ENCODE peak calls at places on chromosomes 1 and 21, in seven cellular contexts. A is GM13977, R is Calu3, F is sigmoid colon, I is astrocyte of the cerebellum, S is tibial nerve, L is astrocyte of the spinal cord. P is an unnamed sample.
A peak's percentile ranks its signal among the peaks of the same experiment; 100 is the strongest.

GRCh38 chr1:177451191-177451590 is 280.4 kb downstream of the BRINP2 start:
- DNase-seq in S (no peak), F (no peak), A (no peak), I (no peak), L (no peak), R (no peak), P (no peak)

GRCh38 chr21:42043201-42043895 is 27.8 kb upstream of the UMODL1 start:
- DNase-seq in A (no peak), R (no peak), F (no peak), I (no peak), S (no peak), L (no peak), P (no peak)

GRCh38 chr1:214666674-214667073 is 63.7 kb downstream of the CENPF start:
- DNase-seq in L (no peak), R (no peak), A (no peak), I (no peak), F (no peak), S (no peak), P (no peak)

GRCh38 chr1:16617101-16617727 is 3.9 kb upstream of the NBPF1 start:
- DNase-seq in I (no peak), A (peak; percentile 49), R (no peak), L (no peak), F (peak; percentile 73), S (peak; percentile 14), P (no peak)

GRCh38 chr1:16618719-16619118 is 5.4 kb upstream of the NBPF1 start:
- DNase-seq in L (no peak), F (peak; percentile 83), S (peak; percentile 19), I (no peak), R (no peak), A (peak; percentile 59), P (no peak)

GRCh38 chr1:25771246-25772114 is 28.5 kb upstream of the SELENON start:
- DNase-seq in L (no peak), R (no peak), S (no peak), A (peak; percentile 75), I (no peak), F (no peak), P (no peak)

GRCh38 chr1:115291731-115292130 is 46.3 kb downstream of the NGF start:
- DNase-seq in I (peak; percentile 67), S (no peak), R (no peak), F (no peak), A (no peak), L (peak; percentile 32), P (no peak)

GRCh38 chr1:40622051-40622450 is 43.4 kb downstream of the RIMS3 start:
- DNase-seq in F (no peak), R (no peak), S (no peak), L (no peak), A (no peak), I (no peak), P (no peak)

GRCh38 chr1:93980320-93980744 is 71.1 kb upstream of the GCLM start:
- DNase-seq in R (peak; percentile 40), A (peak; percentile 26), L (no peak), I (no peak), S (no peak), F (no peak), P (no peak)

GRCh38 chr1:246815693-246816270 is 91.6 kb downstream of the SCCPDH start:
- DNase-seq in L (peak; percentile 84), I (no peak), A (no peak), S (no peak), F (no peak), R (no peak), P (no peak)

GRCh38 chr1:162732566-162733335 is 57.8 kb upstream of the HSD17B7 start:
- DNase-seq in S (no peak), L (no peak), R (no peak), A (no peak), I (no peak), F (peak; percentile 86), P (no peak)

GRCh38 chr1:216466162-216466801 is 43.0 kb upstream of the USH2A start:
- DNase-seq in I (no peak), F (no peak), R (no peak), S (no peak), A (no peak), L (no peak), P (no peak)

GRCh38 chr1:218349365-218350021 is 4.4 kb downstream of the TGFB2 start:
- DNase-seq in A (no peak), R (no peak), F (no peak), I (no peak), L (no peak), S (no peak), P (no peak)

GRCh38 chr1:170375082-170375733 is 156.8 kb upstream of the GORAB start:
- DNase-seq in S (no peak), L (no peak), I (no peak), F (no peak), A (no peak), R (no peak), P (no peak)

GRCh38 chr1:157197906-157198435 is 59.8 kb upstream of the ETV3 start:
- DNase-seq in I (no peak), R (no peak), F (no peak), L (no peak), A (no peak), S (no peak), P (no peak)

GRCh38 chr1:214658785-214659184 is 55.8 kb downstream of the CENPF start:
- DNase-seq in L (peak; percentile 51), R (peak; percentile 7), S (no peak), F (no peak), A (no peak), I (no peak), P (no peak)

GRCh38 chr1:217911908-217912307 is 280.8 kb downstream of the SPATA17 start:
- DNase-seq in A (no peak), R (peak; percentile 14), L (no peak), S (no peak), I (no peak), F (no peak), P (no peak)

GRCh38 chr1:49630156-49630555 is 393.6 kb downstream of the AGBL4 start:
- DNase-seq in I (no peak), R (peak; percentile 14), L (no peak), A (no peak), S (no peak), F (no peak), P (no peak)

DNA sequence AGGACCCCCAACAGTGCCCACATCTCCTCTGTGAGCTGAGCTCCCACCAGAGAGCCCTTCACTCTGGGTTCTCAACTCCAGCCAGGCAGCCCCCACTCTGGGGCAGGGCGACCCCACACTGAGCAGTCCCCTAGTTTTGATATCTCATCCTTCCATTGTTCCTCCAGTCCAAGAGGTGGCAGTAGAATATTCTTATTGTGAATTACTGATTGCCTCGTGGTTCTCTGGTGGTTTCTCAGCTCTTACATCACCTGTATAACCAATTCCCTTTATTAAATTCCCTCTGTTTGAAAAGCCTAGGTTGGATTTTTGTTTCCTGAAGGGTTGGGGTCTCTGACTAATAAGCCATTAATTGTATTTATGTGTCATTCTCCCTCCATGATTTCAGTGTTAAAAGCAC is 407.5 kb downstream of the SETD4 start:
- DNase-seq in I (no peak), S (no peak), R (no peak), L (no peak), F (no peak), A (no peak), P (no peak)
- TF ChIP-seq CTCF in I (no peak), S (no peak), R (no peak), L (no peak), F (no peak), A (peak; percentile 16), P (no peak)

GRCh38 chr1:188599313-188599712 is 1770.6 kb downstream of the PLA2G4A start:
- DNase-seq in L (no peak), I (no peak), S (no peak), R (peak; percentile 7), F (no peak), A (no peak), P (no peak)

GRCh38 chr1:188590641-188591040 is 1761.9 kb downstream of the PLA2G4A start:
- DNase-seq in A (no peak), R (no peak), F (no peak), I (peak; percentile 24), L (no peak), S (no peak), P (no peak)

DNA sequence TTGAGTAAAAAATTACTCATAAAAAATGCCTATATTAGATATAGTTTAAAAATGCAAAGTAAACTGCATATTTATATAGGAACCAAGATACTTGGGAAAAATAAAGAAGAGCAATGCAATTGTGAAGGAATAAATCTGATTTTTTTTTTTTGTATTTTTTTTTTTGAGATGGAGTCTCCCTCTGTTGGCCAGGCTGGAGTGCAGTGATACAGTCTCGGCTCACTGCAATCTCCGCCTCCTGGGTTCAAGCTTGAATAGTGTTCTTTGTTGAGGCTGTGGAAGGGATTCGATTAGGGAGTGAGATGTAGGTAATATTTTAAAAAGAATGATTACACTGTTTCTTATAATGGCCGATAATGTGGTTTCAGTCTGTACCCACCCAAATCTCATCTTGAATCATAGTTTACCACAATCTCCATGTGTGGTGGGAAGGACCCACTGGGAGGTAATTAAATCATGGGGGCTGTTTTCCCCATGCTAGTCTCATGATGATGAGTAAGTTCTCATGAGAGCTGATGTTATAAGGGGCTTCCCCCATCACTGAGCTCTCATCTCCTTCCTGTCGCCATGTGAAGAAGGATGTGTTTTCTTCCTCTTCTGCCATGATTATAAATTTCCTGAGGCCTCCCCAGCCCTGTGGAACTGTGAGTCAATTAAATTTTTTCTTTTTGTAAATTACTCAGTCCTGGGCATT is 1765.9 kb downstream of the PLA2G4A start:
- DNase-seq in A (no peak), R (no peak), F (no peak), I (no peak), S (no peak), L (no peak), P (no peak)
- TF ChIP-seq CTCF in A (no peak), R (no peak), F (no peak), I (peak; percentile 33), S (no peak), L (no peak), P (peak; percentile 15)

GRCh38 chr1:67500413-67500959 is 70.3 kb upstream of the SERBP1 start:
- DNase-seq in R (peak; percentile 87), I (peak; percentile 66), F (peak; percentile 88), L (peak; percentile 79), S (peak; percentile 83), A (peak; percentile 90), P (peak; percentile 70)
- TF ChIP-seq CTCF in R (peak; percentile 89), I (peak; percentile 98), F (peak; percentile 88), L (peak; percentile 98), S (peak; percentile 97), A (peak; percentile 98), P (peak; percentile 96)

GRCh38 chr21:18954415-18954972 is 550.9 kb upstream of the TMPRSS15 start:
- DNase-seq in S (no peak), L (no peak), A (no peak), R (no peak), I (no peak), F (no peak), P (no peak)

GRCh38 chr21:18950045-18950740 is 546.6 kb upstream of the TMPRSS15 start:
- DNase-seq in S (no peak), L (no peak), A (no peak), I (no peak), F (no peak), R (no peak), P (no peak)

DNA sequence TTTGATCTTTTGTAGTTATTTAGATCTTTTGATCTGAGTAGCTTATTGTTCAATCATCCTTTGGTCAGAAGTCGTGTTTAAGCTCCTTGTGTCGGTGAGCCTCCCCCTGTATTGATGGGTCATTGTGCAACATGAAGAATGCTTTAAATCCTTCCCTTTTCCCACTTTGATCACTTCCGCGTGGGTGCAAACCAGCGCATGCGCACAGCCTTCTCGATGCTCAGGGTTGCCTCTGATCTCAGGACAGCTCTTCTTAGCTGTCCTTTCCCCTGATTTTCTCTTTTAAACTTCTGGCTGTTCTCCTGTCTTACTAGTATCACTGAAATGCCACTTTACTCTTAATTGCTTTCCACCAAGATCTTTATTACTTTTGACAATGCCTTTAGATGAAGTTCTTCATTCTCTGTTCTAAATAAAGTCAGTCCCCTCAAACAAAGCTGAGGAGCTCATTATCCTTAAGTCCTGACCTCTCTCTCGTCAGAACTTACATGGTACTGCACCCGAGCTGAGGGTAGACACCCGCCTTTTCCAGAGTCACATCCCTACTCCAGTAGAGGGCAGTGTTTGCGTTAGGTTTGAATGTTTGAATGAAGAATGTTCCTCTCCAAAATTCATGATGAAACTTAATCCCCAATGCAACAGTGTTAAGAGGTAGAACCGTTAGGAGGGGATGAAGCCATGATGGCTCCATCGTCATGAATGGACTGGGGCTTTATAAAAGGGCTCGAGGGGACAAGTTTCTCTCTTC is 547.9 kb upstream of the TMPRSS15 start:
- DNase-seq in L (peak; percentile 12), A (no peak), R (no peak), I (peak; percentile 19), F (no peak), S (no peak), P (no peak)
- TF ChIP-seq CTCF in L (peak; percentile 52), A (peak; percentile 14), R (no peak), I (peak; percentile 48), F (no peak), S (no peak), P (peak; percentile 27)